ENCODE peak calls at places on chromosomes 3 and 15, in six cellular contexts. O is mammary epithelial cell; R is mucosa of gallbladder; K is endothelial cell; E is stimulated activated CD8-positive, alpha-beta memory T cell treated with anti-CD3 and anti-CD28 coated beads, Interleukin-7, amount 100 ng/mL, for 1 hour; I is cardiac muscle cell. C is an unnamed sample.

GRCh38 chr3:1082024-1082633 is 10.7 kb upstream of the CNTN6 start:
- DNase-seq in K (no peak), O (peak), I (peak), E (no peak), R (peak), C (no peak)

GRCh38 chr3:140093742-140094141 is 158.8 kb downstream of the CLSTN2 start:
- DNase-seq in K (no peak), R (peak), E (no peak), O (peak), I (no peak), C (peak)

GRCh38 chr3:71680588-71680987 is 44.6 kb downstream of the EIF4E3 start:
- DNase-seq in K (no peak), E (no peak), R (no peak), I (no peak), O (peak), C (no peak)

GRCh38 chr3:46662771-46663551 is 30.5 kb downstream of the ALS2CL start:
- DNase-seq in K (no peak), E (no peak), I (peak), R (no peak), O (no peak), C (no peak)

GRCh38 chr3:38613426-38613825 is 36.1 kb downstream of the SCN5A start:
- DNase-seq in O (no peak), I (no peak), R (no peak), K (no peak), E (no peak), C (no peak)

GRCh38 chr15:99213187-99213811 is 36.1 kb downstream of the TTC23 start:
- DNase-seq in K (peak), O (peak), I (peak), E (peak), R (peak), C (peak)

GRCh38 chr3:150110097-150110496 is 139.4 kb upstream of the PFN2 start:
- DNase-seq in K (no peak), O (no peak), I (no peak), E (no peak), R (no peak), C (no peak)

GRCh38 chr3:48434591-48435222 is 4.8 kb upstream of the PLXNB1 start:
- DNase-seq in I (no peak), E (no peak), O (no peak), R (no peak), K (no peak), C (no peak)

GRCh38 chr3:44915702-44916438 is 41.5 kb downstream of the TGM4 start:
- DNase-seq in O (no peak), E (no peak), R (no peak), K (peak), I (no peak), C (no peak)

GRCh38 chr15:76235186-76235826 is 76.0 kb downstream of the ETFA start:
- DNase-seq in R (no peak), E (no peak), O (peak), I (peak), K (no peak), C (no peak)

GRCh38 chr3:81033690-81034089 is 727.8 kb downstream of the GBE1 start:
- DNase-seq in E (no peak), K (no peak), O (no peak), I (no peak), R (no peak), C (no peak)

GRCh38 chr3:71510485-71510884 is 73.0 kb downstream of the FOXP1 start:
- DNase-seq in I (no peak), K (no peak), O (no peak), E (no peak), R (no peak), C (no peak)

GRCh38 chr15:48596415-48596814 is 49.1 kb downstream of the FBN1 start:
- DNase-seq in O (no peak), K (no peak), E (no peak), I (no peak), R (no peak), C (no peak)

GRCh38 chr3:156818890-156819289 is 7.3 kb upstream of the LEKR1 start:
- DNase-seq in R (no peak), O (peak), E (no peak), K (no peak), I (no peak), C (no peak)

GRCh38 chr3:148882288-148882687 is 17.2 kb downstream of the CPA3 start:
- DNase-seq in K (no peak), R (no peak), O (no peak), I (no peak), E (no peak), C (no peak)

GRCh38 chr3:42336103-42336502 is 70.1 kb upstream of the CCK start:
- DNase-seq in I (no peak), E (no peak), R (no peak), K (no peak), O (peak), C (no peak)

GRCh38 chr3:54033761-54034160 is 88.6 kb upstream of the CACNA2D3 start:
- DNase-seq in R (no peak), E (no peak), O (peak), I (no peak), K (no peak), C (no peak)

GRCh38 chr3:11201246-11202024 is 47.1 kb downstream of the HRH1 start:
- DNase-seq in O (peak), K (no peak), E (no peak), I (no peak), R (no peak), C (no peak)

GRCh38 chr3:169058681-169059080 is 604.8 kb downstream of the MECOM start:
- DNase-seq in R (no peak), O (peak), K (no peak), E (no peak), I (no peak), C (no peak)

GRCh38 chr15:22973286-22973685 is 6.9 kb downstream of the CYFIP1 start:
- DNase-seq in O (no peak), K (no peak), I (no peak), E (no peak), R (no peak), C (no peak)

GRCh38 chr15:51121118-51121517 is 26.4 kb upstream of the TNFAIP8L3 start:
- DNase-seq in E (no peak), K (no peak), O (peak), I (no peak), R (peak), C (peak)

GRCh38 chr15:58407786-58408185 is 24.0 kb upstream of the LIPC start:
- DNase-seq in E (no peak), I (no peak), R (no peak), O (no peak), K (no peak), C (no peak)

GRCh38 chr3:187104956-187105355 is 34.3 kb downstream of the RPL39L start:
- DNase-seq in E (no peak), I (no peak), K (no peak), R (no peak), O (no peak), C (no peak)

GRCh38 chr3:196740476-196741400 is 1.1 kb downstream of the PAK2 start:
- DNase-seq in O (peak), E (peak), I (peak), K (no peak), R (peak), C (peak)

GRCh38 chr3:12192173-12192572 is 33.5 kb upstream of the TIMP4 start:
- DNase-seq in O (no peak), I (no peak), R (no peak), K (no peak), E (no peak), C (no peak)

C was measured in GOT3.